ENCODE peak calls at places on chromosomes 2 and 18, in five cellular contexts. One of them, this sample, is unnamed.
A peak's percentile ranks its signal among the peaks of the same experiment; 100 is the strongest.

GRCh38 chr2:120794716-120795115 is 59.0 kb downstream of the GLI2 start:
- DNase-seq in lower lobe of right lung: no peak
- DNase-seq in AG04450: peak; percentile 43
- DNase-seq in BE2C: no peak
- DNase-seq in GM13977: no peak
- DNase-seq in this sample: no peak

GRCh38 chr2:180322781-180323180 is 315.7 kb upstream of the CWC22 start:
- DNase-seq in GM13977: no peak
- DNase-seq in AG04450: no peak
- DNase-seq in BE2C: no peak
- DNase-seq in lower lobe of right lung: no peak
- DNase-seq in this sample: no peak

GRCh38 chr2:215712219-215712849 is 276.5 kb upstream of the FN1 start:
- DNase-seq in lower lobe of right lung: no peak
- DNase-seq in BE2C: no peak
- DNase-seq in GM13977: no peak
- DNase-seq in AG04450: no peak
- DNase-seq in this sample: no peak

GRCh38 chr18:45650321-45650720 is 35.0 kb downstream of the SLC14A2 start:
- DNase-seq in AG04450: no peak
- DNase-seq in lower lobe of right lung: no peak
- DNase-seq in BE2C: no peak
- DNase-seq in GM13977: no peak
- DNase-seq in this sample: no peak

GRCh38 chr2:1854747-1855146 is 110.4 kb upstream of the PXDN start:
- DNase-seq in AG04450: no peak
- DNase-seq in BE2C: peak; percentile 17
- DNase-seq in lower lobe of right lung: no peak
- DNase-seq in GM13977: peak; percentile 53
- DNase-seq in this sample: no peak

GRCh38 chr18:48828713-48829442 is 121.9 kb downstream of the SMAD7 start:
- DNase-seq in GM13977: no peak
- DNase-seq in AG04450: no peak
- DNase-seq in lower lobe of right lung: peak; percentile 28
- DNase-seq in BE2C: peak; percentile 51
- DNase-seq in this sample: no peak

GRCh38 chr2:3662239-3662638 is 4.2 kb downstream of the ALLC start:
- DNase-seq in lower lobe of right lung: no peak
- DNase-seq in AG04450: no peak
- DNase-seq in GM13977: no peak
- DNase-seq in BE2C: no peak
- DNase-seq in this sample: no peak

GRCh38 chr2:239275037-239275685 is 125.7 kb downstream of the HDAC4 start:
- DNase-seq in BE2C: peak; percentile 85
- DNase-seq in GM13977: peak; percentile 62
- DNase-seq in lower lobe of right lung: peak; percentile 81
- DNase-seq in AG04450: peak; percentile 89
- DNase-seq in this sample: peak; percentile 78

GRCh38 chr2:206783718-206784117 is 18.3 kb downstream of the FASTKD2 start:
- DNase-seq in GM13977: no peak
- DNase-seq in BE2C: peak; percentile 51
- DNase-seq in lower lobe of right lung: no peak
- DNase-seq in AG04450: no peak
- DNase-seq in this sample: no peak

GRCh38 chr2:237581751-237582746 is 8.5 kb downstream of the RAB17 start:
- DNase-seq in GM13977: peak; percentile 68
- DNase-seq in BE2C: peak; percentile 78
- DNase-seq in AG04450: no peak
- DNase-seq in lower lobe of right lung: peak; percentile 74
- DNase-seq in this sample: peak; percentile 56

GRCh38 chr2:185279999-185280398 is 458.6 kb upstream of the FSIP2 start:
- DNase-seq in AG04450: no peak
- DNase-seq in lower lobe of right lung: no peak
- DNase-seq in GM13977: no peak
- DNase-seq in BE2C: no peak
- DNase-seq in this sample: no peak

GRCh38 chr18:77131100-77131651 is 1.4 kb downstream of the MBP start:
- DNase-seq in AG04450: no peak
- DNase-seq in lower lobe of right lung: peak; percentile 88
- DNase-seq in GM13977: no peak
- DNase-seq in BE2C: no peak
- DNase-seq in this sample: peak; percentile 47

GRCh38 chr18:75201936-75202335 is 7.0 kb downstream of the PTGR3 start:
- DNase-seq in BE2C: no peak
- DNase-seq in AG04450: no peak
- DNase-seq in GM13977: no peak
- DNase-seq in lower lobe of right lung: no peak
- DNase-seq in this sample: no peak

GRCh38 chr2:236242057-236242495 is 22.1 kb downstream of the ASB18 start:
- DNase-seq in BE2C: no peak
- DNase-seq in GM13977: no peak
- DNase-seq in AG04450: no peak
- DNase-seq in lower lobe of right lung: no peak
- DNase-seq in this sample: no peak

DNA sequence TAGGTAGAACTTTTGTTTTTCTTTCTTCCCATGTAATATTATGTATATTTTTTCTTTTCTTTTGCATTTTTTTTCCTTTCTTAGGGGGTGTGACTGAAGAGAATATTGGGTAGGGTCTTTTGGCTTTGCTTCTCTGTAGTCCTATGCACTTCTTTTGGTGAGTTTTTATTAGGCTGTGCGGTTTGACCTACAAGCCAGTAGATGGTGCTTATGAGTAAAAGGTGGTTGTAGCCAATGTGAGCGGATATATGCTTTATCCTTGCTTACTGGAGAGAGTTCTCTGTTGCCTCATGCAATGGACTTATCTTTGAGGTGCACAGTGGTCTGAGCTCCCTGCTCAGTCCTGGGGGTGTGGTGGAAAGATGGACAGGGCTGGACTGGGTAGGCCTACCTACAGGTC is 52.7 kb downstream of the DSEL start:
- DNase-seq in lower lobe of right lung: no peak
- DNase-seq in GM13977: no peak
- DNase-seq in AG04450: no peak
- DNase-seq in BE2C: no peak
- DNase-seq in this sample: no peak
- TF ChIP-seq CTCF in lower lobe of right lung: no peak
- TF ChIP-seq CTCF in GM13977: peak; percentile 45
- TF ChIP-seq CTCF in AG04450: peak; percentile 8
- TF ChIP-seq CTCF in BE2C: peak; percentile 57
- TF ChIP-seq CTCF in this sample: no peak

DNA sequence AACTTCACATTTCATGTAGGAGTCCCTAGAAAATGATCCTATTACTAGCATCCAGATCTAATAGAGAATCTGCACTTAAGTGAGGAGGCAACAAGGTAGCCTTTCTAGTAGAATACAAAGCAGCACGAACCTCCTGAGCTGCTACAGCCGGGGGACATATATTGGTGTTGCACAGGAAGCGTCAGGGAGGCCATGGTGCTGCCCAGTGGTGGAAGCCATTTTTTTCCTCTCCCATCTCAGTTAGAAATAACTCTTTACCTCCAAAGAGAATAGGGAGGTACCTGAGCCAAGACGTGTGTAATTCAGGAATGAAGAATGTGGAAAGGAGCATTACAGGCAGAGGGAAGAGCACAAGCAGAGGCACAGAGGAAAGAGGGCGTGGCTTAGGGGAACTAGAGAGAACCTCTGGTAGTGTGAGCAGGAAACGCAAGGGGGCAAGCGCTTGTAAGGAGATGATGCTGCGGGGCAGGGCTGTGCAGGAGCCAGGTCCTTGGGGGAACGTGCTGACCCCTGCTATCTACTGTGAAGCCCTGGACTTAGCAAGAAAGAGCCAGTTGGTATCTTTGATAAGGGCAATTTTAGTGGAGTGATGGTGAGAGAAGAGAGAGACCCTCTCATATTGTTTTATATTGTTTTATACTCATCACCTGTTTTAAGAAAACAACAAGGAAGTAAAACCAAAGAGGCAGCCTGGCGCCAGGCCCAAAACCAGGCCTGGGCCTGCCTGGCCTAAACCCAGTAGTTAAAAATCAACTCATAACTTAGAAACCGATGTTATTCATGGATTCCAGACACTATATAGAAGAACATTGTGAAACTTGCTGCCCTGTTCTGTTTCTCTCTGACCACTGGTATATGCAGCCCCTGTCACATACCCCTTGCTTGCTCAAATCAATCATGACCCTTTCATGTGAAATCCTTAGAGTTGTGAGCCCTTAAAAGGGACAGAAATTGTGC is 50.0 kb upstream of the TTC39C start:
- DNase-seq in BE2C: no peak
- DNase-seq in GM13977: no peak
- DNase-seq in AG04450: no peak
- DNase-seq in lower lobe of right lung: no peak
- DNase-seq in this sample: no peak
- TF ChIP-seq CTCF in BE2C: no peak
- TF ChIP-seq CTCF in GM13977: no peak
- TF ChIP-seq CTCF in AG04450: no peak
- TF ChIP-seq CTCF in lower lobe of right lung: no peak
- TF ChIP-seq CTCF in this sample: peak; percentile 15

DNA sequence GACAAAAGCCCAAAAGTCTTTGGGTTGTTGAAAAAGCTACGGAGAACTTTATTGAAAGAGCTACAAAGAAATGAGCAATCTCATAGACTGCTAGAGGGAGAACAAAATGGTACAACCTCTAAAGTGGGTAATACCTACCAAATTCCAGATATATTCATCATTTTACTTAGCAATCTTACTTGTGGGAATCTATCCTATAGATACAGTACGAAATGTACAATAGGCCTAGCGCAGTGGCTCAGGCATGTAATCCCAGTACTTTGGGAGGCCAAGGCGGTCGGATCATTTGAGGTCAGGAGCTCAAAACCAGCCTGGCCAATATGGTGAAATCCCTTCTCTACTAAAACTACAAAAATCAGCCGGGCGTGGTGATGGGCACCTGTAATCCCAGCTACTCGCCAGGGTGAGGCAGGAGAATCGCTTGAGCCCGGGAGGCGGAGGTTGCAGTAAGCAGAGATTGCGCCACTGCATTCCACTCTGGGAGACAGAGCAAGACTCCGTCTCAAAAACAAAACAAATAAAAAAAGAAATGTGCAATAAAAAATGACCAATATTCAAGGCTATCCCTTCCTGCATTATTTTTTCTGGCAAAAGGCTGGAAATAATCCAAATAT is 10.1 kb downstream of the EXOC6B start:
- DNase-seq in AG04450: no peak
- DNase-seq in BE2C: no peak
- DNase-seq in lower lobe of right lung: no peak
- DNase-seq in GM13977: no peak
- DNase-seq in this sample: no peak
- TF ChIP-seq CTCF in AG04450: no peak
- TF ChIP-seq CTCF in BE2C: no peak
- TF ChIP-seq CTCF in lower lobe of right lung: no peak
- TF ChIP-seq CTCF in GM13977: no peak
- TF ChIP-seq CTCF in this sample: no peak

DNA sequence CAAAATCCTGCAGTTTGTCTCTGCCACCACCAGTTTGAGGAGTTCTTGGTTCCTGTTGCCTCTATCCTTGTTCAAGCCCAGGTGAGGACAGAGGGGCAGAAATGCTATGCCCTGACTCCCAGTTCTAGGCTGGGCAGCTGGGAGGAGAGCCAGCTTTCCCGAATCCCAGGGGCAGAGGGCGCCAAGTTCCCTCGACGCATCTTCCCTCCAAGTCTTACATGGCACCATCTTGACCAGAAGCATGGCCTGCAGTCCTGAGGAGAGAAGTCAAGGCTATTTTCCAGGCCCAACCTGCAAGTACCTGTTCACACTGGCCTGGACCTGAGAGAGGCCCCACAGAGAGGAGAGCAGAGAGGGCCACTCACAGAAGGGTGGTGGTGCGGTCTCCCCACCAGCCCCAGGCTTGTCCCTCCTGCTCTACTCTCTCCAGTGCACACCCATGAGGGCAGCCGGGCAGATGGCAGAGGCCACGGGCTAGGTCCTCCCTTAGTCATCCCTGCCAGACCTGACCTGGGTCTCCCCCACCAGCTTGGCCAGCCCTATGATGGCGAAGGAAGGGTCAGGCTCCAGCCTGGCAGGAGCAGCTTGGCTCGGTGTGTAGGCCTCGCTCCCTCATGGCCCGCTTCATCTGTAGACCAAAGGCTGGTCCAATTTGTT is 115.7 kb upstream of the MSTN start:
- DNase-seq in lower lobe of right lung: no peak
- DNase-seq in BE2C: no peak
- DNase-seq in GM13977: no peak
- DNase-seq in AG04450: no peak
- DNase-seq in this sample: no peak
- TF ChIP-seq CTCF in lower lobe of right lung: no peak
- TF ChIP-seq CTCF in BE2C: no peak
- TF ChIP-seq CTCF in GM13977: no peak
- TF ChIP-seq CTCF in AG04450: no peak
- TF ChIP-seq CTCF in this sample: no peak